ENCODE peak calls at places on chromosomes 16 and 17, in six cellular contexts. One of them, this sample, is unnamed.

GRCh38 chr17:13365331-13365730 is 236.4 kb downstream of the HS3ST3A1 start:
- DNase-seq in H1: no peak
- DNase-seq in IMR-90: peak; percentile 74
- DNase-seq in body of pancreas: no peak
- DNase-seq in HCT116: no peak
- DNase-seq in adrenal gland: no peak
- DNase-seq in this sample: no peak

GRCh38 chr17:47605006-47605405 is 44.7 kb upstream of the KPNB1 start:
- DNase-seq in IMR-90: peak; percentile 31
- DNase-seq in H1: no peak
- DNase-seq in adrenal gland: no peak
- DNase-seq in HCT116: no peak
- DNase-seq in body of pancreas: no peak
- DNase-seq in this sample: no peak

GRCh38 chr16:50821586-50821985 is 79.7 kb downstream of the CYLD start:
- DNase-seq in body of pancreas: no peak
- DNase-seq in adrenal gland: no peak
- DNase-seq in H1: peak; percentile 28
- DNase-seq in IMR-90: peak; percentile 23
- DNase-seq in HCT116: peak; percentile 16
- DNase-seq in this sample: no peak

GRCh38 chr17:35812456-35812855 is 3.2 kb downstream of the TAF15 start:
- DNase-seq in H1: no peak
- DNase-seq in IMR-90: no peak
- DNase-seq in body of pancreas: no peak
- DNase-seq in adrenal gland: no peak
- DNase-seq in HCT116: no peak
- DNase-seq in this sample: no peak

GRCh38 chr16:67345401-67345800 is 18.8 kb downstream of the LRRC36 start:
- DNase-seq in IMR-90: no peak
- DNase-seq in body of pancreas: no peak
- DNase-seq in H1: no peak
- DNase-seq in adrenal gland: no peak
- DNase-seq in HCT116: no peak
- DNase-seq in this sample: no peak

GRCh38 chr17:63722403-63722802 is 19.2 kb downstream of the STRADA start:
- DNase-seq in HCT116: no peak
- DNase-seq in body of pancreas: no peak
- DNase-seq in adrenal gland: peak; percentile 38
- DNase-seq in IMR-90: peak; percentile 27
- DNase-seq in H1: no peak
- DNase-seq in this sample: no peak

GRCh38 chr16:963913-964695 is 6.7 kb downstream of the LMF1 start:
- DNase-seq in IMR-90: no peak
- DNase-seq in adrenal gland: no peak
- DNase-seq in body of pancreas: no peak
- DNase-seq in HCT116: no peak
- DNase-seq in H1: no peak
- DNase-seq in this sample: peak; percentile 29

GRCh38 chr17:35537569-35538209 is at the start of gene SLFN12L:
- DNase-seq in IMR-90: no peak
- DNase-seq in H1: no peak
- DNase-seq in body of pancreas: no peak
- DNase-seq in HCT116: no peak
- DNase-seq in adrenal gland: no peak
- DNase-seq in this sample: no peak

GRCh38 chr16:16073884-16074781 is 124.7 kb downstream of the ABCC1 start:
- DNase-seq in HCT116: no peak
- DNase-seq in body of pancreas: peak; percentile 75
- DNase-seq in H1: peak; percentile 56
- DNase-seq in adrenal gland: no peak
- DNase-seq in IMR-90: peak; percentile 90
- DNase-seq in this sample: peak; percentile 87

GRCh38 chr17:43327834-43328420 is 70.9 kb upstream of the ARL4D start:
- DNase-seq in H1: no peak
- DNase-seq in HCT116: no peak
- DNase-seq in body of pancreas: no peak
- DNase-seq in IMR-90: no peak
- DNase-seq in adrenal gland: no peak
- DNase-seq in this sample: no peak

DNA sequence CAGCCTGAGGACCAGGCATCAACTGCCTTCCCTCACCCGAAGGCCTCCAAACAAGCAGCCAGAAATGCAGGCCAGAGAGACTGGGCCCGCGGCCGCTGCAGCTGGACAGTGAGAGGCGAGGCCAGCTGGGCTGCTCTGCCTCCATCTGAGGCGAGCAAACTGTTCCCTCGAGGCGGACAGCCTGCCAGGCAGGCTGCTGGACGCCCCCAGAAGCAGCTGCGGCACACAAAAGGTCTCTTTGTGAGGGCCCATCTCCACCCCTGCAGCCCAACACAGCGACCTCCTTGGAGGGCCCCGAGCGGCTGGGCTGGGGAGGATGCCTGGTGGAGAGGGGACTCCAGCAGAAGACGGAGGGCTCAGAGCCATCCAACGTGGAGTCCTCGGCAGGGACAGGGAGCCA is 4.7 kb downstream of the CORO7 start:
- DNase-seq in H1: no peak
- DNase-seq in IMR-90: peak; percentile 39
- DNase-seq in adrenal gland: no peak
- DNase-seq in HCT116: no peak
- DNase-seq in body of pancreas: no peak
- DNase-seq in this sample: no peak
- H3K36me3 ChIP-seq in H1: no peaks in the 10 kb centered on the region
- H3K36me3 ChIP-seq in IMR-90: peaks cover 11% of the 10 kb centered on the region
- H3K36me3 ChIP-seq in adrenal gland: no peaks in the 10 kb centered on the region
- H3K36me3 ChIP-seq in HCT116: no peaks in the 10 kb centered on the region
- H3K36me3 ChIP-seq in body of pancreas: no peaks in the 10 kb centered on the region
- H3K36me3 ChIP-seq in this sample: peaks cover 16% of the 10 kb centered on the region

GRCh38 chr17:29273924-29274323 is 20.0 kb downstream of the NUFIP2 start:
- DNase-seq in HCT116: no peak
- DNase-seq in H1: no peak
- DNase-seq in adrenal gland: no peak
- DNase-seq in IMR-90: no peak
- DNase-seq in body of pancreas: no peak
- DNase-seq in this sample: no peak

GRCh38 chr17:29283496-29283895 is 10.5 kb downstream of the NUFIP2 start:
- DNase-seq in IMR-90: no peak
- DNase-seq in HCT116: no peak
- DNase-seq in adrenal gland: no peak
- DNase-seq in H1: no peak
- DNase-seq in body of pancreas: no peak
- DNase-seq in this sample: no peak

GRCh38 chr17:29278692-29279091 is 15.3 kb downstream of the NUFIP2 start:
- DNase-seq in H1: no peak
- DNase-seq in HCT116: no peak
- DNase-seq in body of pancreas: no peak
- DNase-seq in adrenal gland: no peak
- DNase-seq in IMR-90: no peak
- DNase-seq in this sample: no peak

DNA sequence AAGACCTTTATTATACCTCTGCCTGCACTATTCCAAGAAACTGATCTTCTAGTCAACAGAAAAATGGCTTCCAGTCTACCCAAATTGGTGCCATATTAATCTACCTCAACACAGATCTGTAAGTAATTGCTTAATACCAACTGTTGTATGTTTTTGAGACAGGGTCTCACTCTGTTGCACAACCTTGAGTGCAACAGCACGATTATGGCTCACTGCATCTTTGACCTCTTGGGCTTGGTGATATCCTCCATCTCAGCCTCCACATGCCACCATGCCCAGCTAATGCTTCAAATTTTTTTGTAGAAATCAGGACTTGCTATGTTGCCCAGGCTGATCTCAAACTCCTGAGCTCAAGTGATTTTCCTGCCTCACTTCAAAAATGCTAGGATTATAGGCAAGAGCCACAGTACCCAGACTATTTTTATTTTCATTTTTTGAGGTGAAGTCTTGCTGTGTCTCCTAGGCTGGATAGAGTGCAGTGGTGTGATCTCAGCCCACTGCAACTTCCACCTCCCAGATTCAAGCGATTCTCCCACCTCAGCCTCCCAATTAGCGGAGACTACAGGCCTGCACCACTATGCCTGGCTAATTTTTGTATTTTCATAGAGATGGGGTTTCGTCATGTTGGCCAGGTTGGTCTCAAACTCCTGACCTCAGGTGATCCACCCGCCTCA is 14.4 kb downstream of the NUFIP2 start:
- DNase-seq in IMR-90: no peak
- DNase-seq in body of pancreas: no peak
- DNase-seq in H1: no peak
- DNase-seq in HCT116: no peak
- DNase-seq in adrenal gland: no peak
- DNase-seq in this sample: no peak
- H3K27ac ChIP-seq in IMR-90: no peak overlapping the region
- H3K27ac ChIP-seq in body of pancreas: no peak overlapping the region
- H3K27ac ChIP-seq in H1: no peak overlapping the region
- H3K27ac ChIP-seq in HCT116: no peak overlapping the region
- H3K27ac ChIP-seq in adrenal gland: no peak overlapping the region
- H3K27ac ChIP-seq in this sample: no peak overlapping the region

GRCh38 chr17:75646626-75646968 is 13.4 kb downstream of the SMIM5 start:
- DNase-seq in HCT116: no peak
- DNase-seq in IMR-90: no peak
- DNase-seq in adrenal gland: no peak
- DNase-seq in H1: no peak
- DNase-seq in body of pancreas: no peak
- DNase-seq in this sample: no peak

GRCh38 chr17:75647061-75647460 is 13.8 kb downstream of the SMIM5 start:
- DNase-seq in adrenal gland: no peak
- DNase-seq in body of pancreas: no peak
- DNase-seq in HCT116: no peak
- DNase-seq in H1: no peak
- DNase-seq in IMR-90: no peak
- DNase-seq in this sample: no peak

GRCh38 chr17:75647921-75648320 is 14.7 kb downstream of the SMIM5 start:
- DNase-seq in IMR-90: no peak
- DNase-seq in adrenal gland: no peak
- DNase-seq in H1: no peak
- DNase-seq in HCT116: no peak
- DNase-seq in body of pancreas: no peak
- DNase-seq in this sample: no peak

GRCh38 chr17:75645501-75645888 is 12.3 kb downstream of the SMIM5 start:
- DNase-seq in adrenal gland: no peak
- DNase-seq in HCT116: peak; percentile 90
- DNase-seq in body of pancreas: peak; percentile 73
- DNase-seq in IMR-90: no peak
- DNase-seq in H1: no peak
- DNase-seq in this sample: peak; percentile 78

DNA sequence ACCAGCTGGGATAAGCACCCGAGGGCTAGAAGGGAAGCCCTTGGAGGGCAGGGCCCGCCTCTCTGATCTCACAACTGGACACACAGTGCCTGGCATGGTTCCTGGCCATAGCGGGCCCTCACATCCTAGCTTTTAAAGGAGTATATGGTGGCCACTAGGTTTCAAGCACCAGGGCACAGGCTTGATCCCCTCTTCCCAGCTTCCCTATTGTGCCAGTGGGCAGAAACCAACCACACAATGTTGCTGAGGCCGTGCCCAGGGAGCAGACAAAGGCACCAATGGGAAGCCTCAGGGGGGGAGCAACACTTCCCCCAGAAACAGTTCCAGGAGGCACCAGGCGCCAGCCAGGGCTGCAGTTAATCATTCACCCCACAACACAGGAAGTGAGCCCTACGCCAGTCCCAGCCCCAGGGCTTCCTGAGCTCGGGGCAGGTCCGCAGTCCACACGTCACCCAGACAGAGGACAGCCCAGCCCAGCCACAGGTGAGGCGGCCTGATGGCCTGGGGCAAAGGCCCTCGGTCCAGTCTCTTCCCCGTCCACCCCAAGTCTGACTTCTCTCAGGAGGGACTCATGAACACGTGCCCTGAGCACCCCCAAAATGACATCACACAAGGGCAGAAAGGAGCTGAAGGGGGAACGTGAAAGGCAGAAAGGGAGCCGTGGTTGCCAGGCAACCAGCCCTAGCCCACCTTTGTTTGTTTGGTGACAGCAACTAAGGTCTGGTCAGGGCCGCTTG is 12.8 kb downstream of the SMIM5 start:
- DNase-seq in body of pancreas: peak; percentile 97
- DNase-seq in adrenal gland: peak; percentile 81
- DNase-seq in IMR-90: no peak
- DNase-seq in H1: peak; percentile 43
- DNase-seq in HCT116: peak; percentile 64
- DNase-seq in this sample: peak; percentile 25
- TF ChIP-seq POLR2A in body of pancreas: peak; percentile 92
- TF ChIP-seq POLR2A in adrenal gland: no peak
- TF ChIP-seq POLR2A in IMR-90: no peak
- TF ChIP-seq POLR2A in H1: no peak
- TF ChIP-seq POLR2A in HCT116: no peak
- TF ChIP-seq POLR2A in this sample: no peak

GRCh38 chr16:2246301-2246885 is 5.0 kb downstream of the ECI1 start:
- DNase-seq in adrenal gland: no peak
- DNase-seq in HCT116: no peak
- DNase-seq in body of pancreas: no peak
- DNase-seq in IMR-90: no peak
- DNase-seq in H1: no peak
- DNase-seq in this sample: no peak

GRCh38 chr16:2244301-2244700 is 7.1 kb downstream of the ECI1 start:
- DNase-seq in body of pancreas: peak; percentile 20
- DNase-seq in H1: no peak
- DNase-seq in IMR-90: no peak
- DNase-seq in adrenal gland: no peak
- DNase-seq in HCT116: no peak
- DNase-seq in this sample: no peak

GRCh38 chr16:2243031-2243528 is 6.8 kb downstream of the DNASE1L2 start:
- DNase-seq in body of pancreas: no peak
- DNase-seq in HCT116: no peak
- DNase-seq in H1: peak; percentile 70
- DNase-seq in adrenal gland: no peak
- DNase-seq in IMR-90: no peak
- DNase-seq in this sample: no peak

GRCh38 chr16:2243781-2244180 is 7.5 kb downstream of the DNASE1L2 start:
- DNase-seq in adrenal gland: no peak
- DNase-seq in H1: no peak
- DNase-seq in body of pancreas: no peak
- DNase-seq in IMR-90: no peak
- DNase-seq in HCT116: no peak
- DNase-seq in this sample: no peak

DNA sequence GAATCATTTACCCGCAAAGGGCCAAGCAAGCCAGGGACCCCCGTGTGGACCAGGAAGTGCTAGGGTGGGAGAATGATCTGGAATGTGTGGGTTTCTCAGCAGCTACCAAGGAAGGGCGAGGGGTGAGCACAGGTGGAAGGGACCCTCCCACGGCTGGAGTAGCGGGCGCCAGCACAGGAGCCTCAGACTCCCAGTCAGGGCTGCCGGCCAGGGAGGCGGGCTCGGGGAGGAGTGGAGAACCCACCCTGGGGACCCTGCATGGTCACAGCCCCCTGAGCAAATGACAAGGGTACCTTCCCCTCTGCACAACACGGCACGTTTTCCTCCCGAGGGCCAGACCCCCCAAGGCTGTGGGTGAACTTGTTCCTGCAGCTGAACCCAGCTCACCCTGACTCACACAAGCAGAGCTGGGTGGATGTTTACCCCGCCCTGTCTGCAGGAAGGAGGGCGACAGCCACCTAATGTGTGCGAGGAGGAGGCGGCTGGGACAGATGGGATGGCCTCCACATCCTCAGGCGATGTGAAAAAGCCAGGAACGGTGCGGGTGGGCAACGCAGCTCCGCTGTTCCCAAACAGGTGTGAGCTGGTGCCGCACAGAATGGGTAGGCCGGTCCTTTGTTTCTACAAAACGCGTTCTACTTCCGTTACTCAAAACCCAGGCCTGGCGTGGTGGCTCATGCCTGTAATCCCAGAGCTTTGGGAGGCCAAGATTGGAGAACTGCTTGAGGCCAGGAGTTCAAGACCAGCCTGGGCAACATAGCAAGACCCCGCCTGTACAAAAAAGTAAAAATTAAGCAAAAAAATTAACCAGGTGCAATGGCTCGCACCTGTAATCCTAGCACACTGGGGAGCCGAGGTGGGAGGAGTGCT is 6.2 kb downstream of the ECI1 start:
- DNase-seq in IMR-90: no peak
- DNase-seq in adrenal gland: no peak
- DNase-seq in body of pancreas: no peak
- DNase-seq in H1: no peak
- DNase-seq in HCT116: no peak
- DNase-seq in this sample: no peak
- H3K36me3 ChIP-seq in IMR-90: peaks cover 46% of the 10 kb centered on the region
- H3K36me3 ChIP-seq in adrenal gland: no peaks in the 10 kb centered on the region
- H3K36me3 ChIP-seq in body of pancreas: peaks cover 13% of the 10 kb centered on the region
- H3K36me3 ChIP-seq in H1: peaks cover 37% of the 10 kb centered on the region
- H3K36me3 ChIP-seq in HCT116: peaks cover 21% of the 10 kb centered on the region
- H3K36me3 ChIP-seq in this sample: peaks cover 44% of the 10 kb centered on the region